ENCODE peak calls at places on chromosomes 4 and X, in seven cellular contexts. One of them, this sample, is unnamed.

GRCh38 chrX:29687687-29688086 is 527.7 kb upstream of the MAGEB2 start:
- DNase-seq in mucosa of descending colon: no peak
- DNase-seq in GM23338: no peak
- DNase-seq in colonic mucosa: no peak
- DNase-seq in bronchial epithelial cell: peak
- DNase-seq in heart left ventricle: no peak
- DNase-seq in AG04450: no peak
- DNase-seq in this sample: peak

GRCh38 chrX:131923614-131924250 is 99.4 kb upstream of the STK26 start:
- DNase-seq in bronchial epithelial cell: peak
- DNase-seq in colonic mucosa: no peak
- DNase-seq in mucosa of descending colon: no peak
- DNase-seq in AG04450: no peak
- DNase-seq in heart left ventricle: no peak
- DNase-seq in GM23338: no peak
- DNase-seq in this sample: no peak

GRCh38 chrX:31708116-31708515 is 636.3 kb upstream of the FTHL17 start:
- DNase-seq in heart left ventricle: no peak
- DNase-seq in GM23338: no peak
- DNase-seq in AG04450: no peak
- DNase-seq in bronchial epithelial cell: no peak
- DNase-seq in colonic mucosa: no peak
- DNase-seq in mucosa of descending colon: no peak
- DNase-seq in this sample: no peak

GRCh38 chr4:163393471-163393870 is 49.8 kb downstream of the NPY5R start:
- DNase-seq in GM23338: no peak
- DNase-seq in heart left ventricle: no peak
- DNase-seq in colonic mucosa: no peak
- DNase-seq in bronchial epithelial cell: no peak
- DNase-seq in AG04450: no peak
- DNase-seq in mucosa of descending colon: no peak
- DNase-seq in this sample: no peak

GRCh38 chrX:78619829-78620228 is 39.3 kb downstream of the RTL3 start:
- DNase-seq in heart left ventricle: peak
- DNase-seq in bronchial epithelial cell: peak
- DNase-seq in AG04450: no peak
- DNase-seq in mucosa of descending colon: no peak
- DNase-seq in colonic mucosa: peak
- DNase-seq in GM23338: no peak
- DNase-seq in this sample: no peak

GRCh38 chrX:12223650-12224049 is 85.4 kb downstream of the FRMPD4 start:
- DNase-seq in heart left ventricle: no peak
- DNase-seq in AG04450: no peak
- DNase-seq in mucosa of descending colon: no peak
- DNase-seq in colonic mucosa: no peak
- DNase-seq in GM23338: no peak
- DNase-seq in bronchial epithelial cell: peak
- DNase-seq in this sample: peak

GRCh38 chr4:147843162-147843561 is 111.3 kb downstream of the ARHGAP10 start:
- DNase-seq in GM23338: peak
- DNase-seq in colonic mucosa: peak
- DNase-seq in bronchial epithelial cell: peak
- DNase-seq in AG04450: no peak
- DNase-seq in heart left ventricle: no peak
- DNase-seq in mucosa of descending colon: no peak
- DNase-seq in this sample: peak

GRCh38 chr4:30434656-30435055 is 285.5 kb upstream of the PCDH7 start:
- DNase-seq in heart left ventricle: no peak
- DNase-seq in GM23338: no peak
- DNase-seq in bronchial epithelial cell: no peak
- DNase-seq in colonic mucosa: no peak
- DNase-seq in AG04450: no peak
- DNase-seq in mucosa of descending colon: no peak
- DNase-seq in this sample: no peak

GRCh38 chr4:82517043-82517442 is 44.7 kb downstream of the TMEM150C start:
- DNase-seq in colonic mucosa: no peak
- DNase-seq in GM23338: no peak
- DNase-seq in AG04450: no peak
- DNase-seq in bronchial epithelial cell: peak
- DNase-seq in heart left ventricle: no peak
- DNase-seq in mucosa of descending colon: no peak
- DNase-seq in this sample: peak

GRCh38 chrX:12174358-12174757 is 36.1 kb downstream of the FRMPD4 start:
- DNase-seq in mucosa of descending colon: no peak
- DNase-seq in heart left ventricle: no peak
- DNase-seq in GM23338: no peak
- DNase-seq in AG04450: no peak
- DNase-seq in colonic mucosa: no peak
- DNase-seq in bronchial epithelial cell: no peak
- DNase-seq in this sample: peak

GRCh38 chr4:128060130-128060619 is 937 bp upstream of the LARP1B start:
- DNase-seq in bronchial epithelial cell: no peak
- DNase-seq in AG04450: no peak
- DNase-seq in mucosa of descending colon: no peak
- DNase-seq in heart left ventricle: no peak
- DNase-seq in GM23338: no peak
- DNase-seq in colonic mucosa: no peak
- DNase-seq in this sample: no peak

GRCh38 chrX:115625577-115626301 is 64.8 kb downstream of the PLS3 start:
- DNase-seq in bronchial epithelial cell: no peak
- DNase-seq in AG04450: no peak
- DNase-seq in mucosa of descending colon: no peak
- DNase-seq in colonic mucosa: no peak
- DNase-seq in GM23338: no peak
- DNase-seq in heart left ventricle: no peak
- DNase-seq in this sample: no peak

GRCh38 chr4:103150677-103151076 is 47.5 kb downstream of the CENPE start:
- DNase-seq in colonic mucosa: no peak
- DNase-seq in bronchial epithelial cell: peak
- DNase-seq in AG04450: no peak
- DNase-seq in GM23338: no peak
- DNase-seq in mucosa of descending colon: no peak
- DNase-seq in heart left ventricle: no peak
- DNase-seq in this sample: peak

GRCh38 chrX:41033299-41033698 is 51.9 kb upstream of the USP9X start:
- DNase-seq in colonic mucosa: no peak
- DNase-seq in AG04450: no peak
- DNase-seq in bronchial epithelial cell: no peak
- DNase-seq in heart left ventricle: no peak
- DNase-seq in GM23338: peak
- DNase-seq in mucosa of descending colon: no peak
- DNase-seq in this sample: peak

DNA sequence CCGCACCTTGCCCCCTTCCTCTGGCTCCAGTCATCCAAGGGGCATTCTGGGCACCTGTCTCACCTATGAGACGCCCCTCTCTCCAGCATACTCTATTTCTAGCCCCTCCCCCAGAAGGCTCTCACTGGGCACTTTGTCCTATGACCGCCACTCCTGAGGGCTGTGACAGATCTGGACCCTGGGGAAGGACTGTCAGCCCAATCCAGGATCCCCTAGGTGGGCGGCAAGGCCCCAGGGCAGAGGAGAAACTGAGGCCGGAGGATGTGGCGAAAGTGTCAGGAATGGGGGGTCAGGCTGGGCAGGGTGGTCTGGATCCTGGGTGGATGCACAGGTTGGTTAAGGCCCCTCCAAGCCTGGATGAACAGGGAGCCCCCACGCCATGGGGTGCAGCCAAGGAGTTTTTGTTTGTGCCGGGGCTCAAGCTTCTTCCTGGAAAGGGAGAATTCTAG is 16.2 kb upstream of the NAT8L start:
- DNase-seq in AG04450: no peak
- DNase-seq in colonic mucosa: no peak
- DNase-seq in heart left ventricle: no peak
- DNase-seq in mucosa of descending colon: no peak
- DNase-seq in bronchial epithelial cell: no peak
- DNase-seq in GM23338: no peak
- DNase-seq in this sample: no peak
- H3K4me3 ChIP-seq in AG04450: peak
- H3K4me3 ChIP-seq in colonic mucosa: no peak
- H3K4me3 ChIP-seq in heart left ventricle: no peak
- H3K4me3 ChIP-seq in mucosa of descending colon: no peak
- H3K4me3 ChIP-seq in bronchial epithelial cell: no peak
- H3K4me3 ChIP-seq in GM23338: peak
- H3K4me3 ChIP-seq in this sample: peak

GRCh38 chrX:1322393-1322792 is 14.2 kb upstream of the IL3RA start:
- DNase-seq in colonic mucosa: no peak
- DNase-seq in bronchial epithelial cell: no peak
- DNase-seq in heart left ventricle: no peak
- DNase-seq in AG04450: no peak
- DNase-seq in mucosa of descending colon: no peak
- DNase-seq in GM23338: no peak
- DNase-seq in this sample: peak

GRCh38 chrX:1321689-1322088 is 14.9 kb upstream of the IL3RA start:
- DNase-seq in GM23338: no peak
- DNase-seq in heart left ventricle: no peak
- DNase-seq in colonic mucosa: no peak
- DNase-seq in mucosa of descending colon: no peak
- DNase-seq in AG04450: no peak
- DNase-seq in bronchial epithelial cell: no peak
- DNase-seq in this sample: no peak

GRCh38 chrX:1327651-1328304 is 8.8 kb upstream of the IL3RA start:
- DNase-seq in heart left ventricle: no peak
- DNase-seq in colonic mucosa: no peak
- DNase-seq in mucosa of descending colon: no peak
- DNase-seq in bronchial epithelial cell: no peak
- DNase-seq in GM23338: no peak
- DNase-seq in AG04450: no peak
- DNase-seq in this sample: no peak

GRCh38 chrX:1325515-1326116 is 11.0 kb upstream of the IL3RA start:
- DNase-seq in heart left ventricle: no peak
- DNase-seq in bronchial epithelial cell: no peak
- DNase-seq in colonic mucosa: no peak
- DNase-seq in GM23338: no peak
- DNase-seq in mucosa of descending colon: no peak
- DNase-seq in AG04450: no peak
- DNase-seq in this sample: no peak

GRCh38 chrX:1323315-1323714 is 13.3 kb upstream of the IL3RA start:
- DNase-seq in colonic mucosa: peak
- DNase-seq in bronchial epithelial cell: no peak
- DNase-seq in heart left ventricle: no peak
- DNase-seq in GM23338: peak
- DNase-seq in mucosa of descending colon: peak
- DNase-seq in AG04450: no peak
- DNase-seq in this sample: peak
- TF ChIP-seq CTCF in colonic mucosa: peak
- TF ChIP-seq CTCF in bronchial epithelial cell: no peak
- TF ChIP-seq CTCF in heart left ventricle: peak
- TF ChIP-seq CTCF in GM23338: peak
- TF ChIP-seq CTCF in mucosa of descending colon: peak
- TF ChIP-seq CTCF in AG04450: no peak
- TF ChIP-seq CTCF in this sample: peak

DNA sequence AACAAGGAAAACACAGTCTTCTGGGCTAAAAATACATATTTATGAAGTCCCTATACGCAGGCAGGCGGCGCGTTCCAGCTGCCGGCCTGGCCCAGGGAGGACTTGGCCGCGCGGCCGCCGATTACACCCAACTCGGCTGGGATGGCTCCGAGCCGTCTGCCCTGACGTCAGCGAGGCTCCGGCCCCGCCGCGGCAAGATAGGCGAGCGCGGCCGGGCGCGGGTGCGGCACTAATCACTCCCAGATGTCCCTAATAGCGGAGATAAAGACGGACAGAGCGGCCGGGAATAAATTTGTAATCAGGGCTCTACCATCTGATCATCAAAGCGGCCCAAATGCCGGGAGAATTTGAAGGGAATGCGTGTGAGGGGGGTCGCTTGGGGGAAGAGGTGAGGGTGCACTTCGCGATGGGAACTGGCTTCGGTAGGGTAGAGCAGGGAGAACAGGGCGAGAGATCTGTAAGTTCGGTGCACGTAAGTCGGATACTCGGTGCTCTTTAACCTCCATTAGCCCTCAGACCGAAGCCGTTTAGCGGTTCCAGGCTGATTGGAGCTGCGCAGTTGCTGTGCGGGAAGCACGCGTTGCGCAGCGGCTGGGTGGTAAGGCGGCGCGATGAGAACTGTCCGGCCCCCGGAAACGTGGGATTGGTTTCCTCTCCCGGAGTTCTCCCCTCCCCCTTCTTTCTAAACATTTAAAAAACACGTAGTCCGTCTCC is 7.7 kb downstream of the HAND2 start:
- DNase-seq in bronchial epithelial cell: no peak
- DNase-seq in AG04450: peak
- DNase-seq in mucosa of descending colon: peak
- DNase-seq in GM23338: peak
- DNase-seq in heart left ventricle: peak
- DNase-seq in colonic mucosa: peak
- DNase-seq in this sample: no peak
- H3K4me3 ChIP-seq in bronchial epithelial cell: peak
- H3K4me3 ChIP-seq in AG04450: peak
- H3K4me3 ChIP-seq in mucosa of descending colon: no peak
- H3K4me3 ChIP-seq in GM23338: peak
- H3K4me3 ChIP-seq in heart left ventricle: peak
- H3K4me3 ChIP-seq in colonic mucosa: peak
- H3K4me3 ChIP-seq in this sample: no peak

DNA sequence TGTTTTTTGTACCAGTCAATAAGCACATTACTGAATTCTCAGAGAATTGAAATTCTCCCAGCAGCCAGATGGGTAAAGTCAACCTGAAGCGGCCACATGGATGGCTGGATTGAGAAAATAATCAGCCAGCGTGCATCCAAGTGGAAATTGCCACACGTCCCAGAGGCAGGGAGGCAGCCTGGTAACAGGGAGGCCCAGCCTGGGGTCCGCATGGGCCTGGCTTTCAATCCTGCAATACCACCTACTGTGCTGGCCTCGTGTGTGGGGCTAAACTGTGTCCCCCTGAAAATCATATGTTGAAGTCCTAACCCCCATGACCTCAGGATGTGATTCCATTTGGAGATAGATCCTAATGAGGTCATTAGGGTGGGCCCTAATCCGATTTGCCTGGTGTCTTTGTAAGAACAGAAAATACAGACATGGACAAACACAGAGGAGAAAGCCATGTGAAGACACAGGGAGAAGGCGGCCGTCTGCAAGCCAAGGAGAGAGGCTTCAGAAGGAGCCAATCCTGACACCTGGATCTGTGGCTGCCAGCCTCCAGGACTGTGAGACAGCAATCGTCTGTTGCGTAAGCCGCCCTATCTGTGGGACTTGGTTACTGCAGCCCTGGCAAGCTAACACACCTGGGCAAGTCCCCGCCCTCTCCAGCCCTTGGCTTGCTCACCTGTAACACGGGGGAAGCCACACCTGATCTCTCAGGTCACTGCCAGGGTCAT is 90.3 kb downstream of the JAKMIP1 start:
- DNase-seq in AG04450: no peak
- DNase-seq in heart left ventricle: no peak
- DNase-seq in bronchial epithelial cell: peak
- DNase-seq in GM23338: peak
- DNase-seq in mucosa of descending colon: no peak
- DNase-seq in colonic mucosa: no peak
- DNase-seq in this sample: peak
- TF ChIP-seq CTCF in AG04450: peak
- TF ChIP-seq CTCF in heart left ventricle: no peak
- TF ChIP-seq CTCF in bronchial epithelial cell: peak
- TF ChIP-seq CTCF in GM23338: peak
- TF ChIP-seq CTCF in mucosa of descending colon: peak
- TF ChIP-seq CTCF in colonic mucosa: peak
- TF ChIP-seq CTCF in this sample: peak